ENCODE peak calls at places on chromosome 10, in eight cellular contexts. T is activated naive CD4-positive, alpha-beta T cell treated with anti-CD3 and anti-CD28 coated beads, Interleukin-2, amount 10 ng/mL, durations not matched to agents 7 days and 5 days; F is HFFc6; Z is H4; N is NCI-H82; P is hepatic stellate cell; W is hypothalamus; M is activated T-cell treated with anti-CD3 and anti-CD28 coated beads, Interleukin-2, amount 50 U/mL, for 72 hours. H is an unnamed sample.

GRCh38 chr10:88500656-88501055 is 82.5 kb downstream of the RNLS start:
- DNase-seq in F (no peak), W (no peak), M (no peak), N (no peak), Z (no peak), P (no peak), T (no peak), H (no peak)

GRCh38 chr10:97743169-97743945 is 6.4 kb downstream of the ZFYVE27 start:
- DNase-seq in Z (no peak), W (no peak), N (no peak), T (no peak), P (no peak), F (no peak), M (no peak), H (no peak)

GRCh38 chr10:100847440-100847839 is 65.3 kb upstream of the SLF2 start:
- DNase-seq in Z (no peak), F (peak), P (no peak), W (no peak), T (no peak), M (peak), N (no peak), H (no peak)

GRCh38 chr10:89591796-89592271 is 53.2 kb downstream of the PANK1 start:
- DNase-seq in W (no peak), T (no peak), M (no peak), P (peak), F (no peak), N (no peak), Z (no peak), H (peak)

GRCh38 chr10:72145657-72146450 is 57.5 kb upstream of the SPOCK2 start:
- DNase-seq in M (no peak), F (no peak), N (peak), T (no peak), W (no peak), P (no peak), Z (no peak), H (no peak)

GRCh38 chr10:119270893-119271361 is 63.6 kb downstream of the GRK5 start:
- DNase-seq in F (no peak), M (peak), N (no peak), W (no peak), P (peak), T (peak), Z (peak), H (no peak)

GRCh38 chr10:104151737-104152136 is 29.8 kb downstream of the SFR1 start:
- DNase-seq in P (no peak), Z (no peak), F (no peak), T (no peak), W (no peak), N (no peak), M (no peak), H (no peak)

GRCh38 chr10:98959486-98959885 is 276.2 kb downstream of the HPSE2 start:
- DNase-seq in P (no peak), W (no peak), M (no peak), N (no peak), F (no peak), T (no peak), Z (no peak), H (no peak)

GRCh38 chr10:91700788-91701444 is 68.0 kb upstream of the PPP1R3C start:
- DNase-seq in N (no peak), M (no peak), F (peak), P (peak), W (no peak), T (no peak), Z (no peak), H (no peak)

GRCh38 chr10:119620771-119621384 is 24.1 kb upstream of the TIAL1 start:
- DNase-seq in P (no peak), N (peak), Z (no peak), W (no peak), T (no peak), F (no peak), M (no peak), H (no peak)

GRCh38 chr10:17906002-17906401 is 45.7 kb upstream of the SLC39A12 start:
- DNase-seq in W (no peak), Z (no peak), M (no peak), N (no peak), P (no peak), T (no peak), F (no peak), H (no peak)

GRCh38 chr10:75977146-75977545 is 545.7 kb downstream of the LRMDA start:
- DNase-seq in P (no peak), M (no peak), W (no peak), N (no peak), T (no peak), Z (no peak), F (no peak), H (no peak)

GRCh38 chr10:35359056-35359455 is 22.7 kb downstream of the CCNY start:
- DNase-seq in M (no peak), F (no peak), T (no peak), P (no peak), W (no peak), N (peak), Z (no peak), H (no peak)

GRCh38 chr10:5788969-5789368 is 24.3 kb downstream of the GDI2 start:
- DNase-seq in F (no peak), N (no peak), T (peak), W (no peak), Z (no peak), M (no peak), P (no peak), H (no peak)

GRCh38 chr10:74589226-74589673 is 237.2 kb upstream of the KAT6B start:
- DNase-seq in P (peak), F (peak), Z (peak), W (peak), T (peak), M (peak), N (peak), H (peak)

GRCh38 chr10:114698271-114699185 is 40.5 kb upstream of the ABLIM1 start:
- DNase-seq in M (no peak), T (no peak), F (peak), P (no peak), Z (no peak), N (no peak), W (no peak), H (no peak)

GRCh38 chr10:102975483-102976057 is 57.5 kb downstream of the CNNM2 start:
- DNase-seq in W (no peak), F (no peak), M (no peak), N (no peak), P (no peak), T (no peak), Z (no peak), H (no peak)

GRCh38 chr10:43205681-43206390 is 61.0 kb downstream of the RASGEF1A start:
- DNase-seq in F (no peak), Z (no peak), W (no peak), T (peak), M (no peak), N (no peak), P (no peak), H (no peak)

H was measured in AG08396.